ENCODE peak calls at places on chromosomes 6 and 20, in six cellular contexts. One of them, this sample, is unnamed.

GRCh38 chr20:46652699-46653098 is 1.4 kb upstream of the SLC13A3 start:
- DNase-seq in endothelial cell: no peak
- DNase-seq in cardiac muscle cell: peak; percentile 11
- DNase-seq in HCT116: no peak
- DNase-seq in adrenal gland: no peak
- DNase-seq in GM13977: no peak
- DNase-seq in this sample: no peak

GRCh38 chr6:137210903-137211302 is 8.3 kb downstream of the IFNGR1 start:
- DNase-seq in GM13977: no peak
- DNase-seq in endothelial cell: no peak
- DNase-seq in adrenal gland: no peak
- DNase-seq in cardiac muscle cell: peak; percentile 83
- DNase-seq in HCT116: no peak
- DNase-seq in this sample: no peak

GRCh38 chr6:144131248-144131709 is 19.0 kb upstream of the STX11 start:
- DNase-seq in cardiac muscle cell: peak; percentile 43
- DNase-seq in HCT116: peak; percentile 47
- DNase-seq in endothelial cell: no peak
- DNase-seq in GM13977: no peak
- DNase-seq in adrenal gland: no peak
- DNase-seq in this sample: no peak

GRCh38 chr20:34179636-34180360 is 61.4 kb upstream of the ASIP start:
- DNase-seq in adrenal gland: no peak
- DNase-seq in endothelial cell: no peak
- DNase-seq in HCT116: no peak
- DNase-seq in cardiac muscle cell: no peak
- DNase-seq in GM13977: no peak
- DNase-seq in this sample: peak; percentile 76

GRCh38 chr20:24045621-24046020 is 57.0 kb upstream of the GGTLC1 start:
- DNase-seq in cardiac muscle cell: no peak
- DNase-seq in HCT116: no peak
- DNase-seq in adrenal gland: no peak
- DNase-seq in endothelial cell: no peak
- DNase-seq in GM13977: no peak
- DNase-seq in this sample: no peak

GRCh38 chr6:133817460-133818047 is 71.4 kb upstream of the TCF21 start:
- DNase-seq in cardiac muscle cell: no peak
- DNase-seq in adrenal gland: no peak
- DNase-seq in endothelial cell: peak; percentile 61
- DNase-seq in GM13977: peak; percentile 11
- DNase-seq in HCT116: peak; percentile 8
- DNase-seq in this sample: peak; percentile 33

GRCh38 chr6:116111552-116112528 is 11.2 kb downstream of the NT5DC1 start:
- DNase-seq in GM13977: no peak
- DNase-seq in HCT116: peak; percentile 49
- DNase-seq in adrenal gland: no peak
- DNase-seq in cardiac muscle cell: peak; percentile 65
- DNase-seq in endothelial cell: peak; percentile 56
- DNase-seq in this sample: peak; percentile 46

GRCh38 chr20:58209652-58210397 is 18.6 kb downstream of the ANKRD60 start:
- DNase-seq in HCT116: peak; percentile 52
- DNase-seq in endothelial cell: peak; percentile 92
- DNase-seq in cardiac muscle cell: peak; percentile 79
- DNase-seq in adrenal gland: peak; percentile 79
- DNase-seq in GM13977: peak; percentile 93
- DNase-seq in this sample: peak; percentile 96

GRCh38 chr6:169997930-169998218 is 246.5 kb downstream of the ERMARD start:
- DNase-seq in cardiac muscle cell: no peak
- DNase-seq in adrenal gland: no peak
- DNase-seq in HCT116: no peak
- DNase-seq in GM13977: no peak
- DNase-seq in endothelial cell: no peak
- DNase-seq in this sample: no peak

GRCh38 chr6:134166529-134167221 is 114.3 kb upstream of the SLC2A12 start:
- DNase-seq in endothelial cell: no peak
- DNase-seq in adrenal gland: no peak
- DNase-seq in HCT116: no peak
- DNase-seq in cardiac muscle cell: peak; percentile 43
- DNase-seq in GM13977: no peak
- DNase-seq in this sample: no peak

GRCh38 chr6:63788569-63788968 is 153.0 kb downstream of the PHF3 start:
- DNase-seq in endothelial cell: no peak
- DNase-seq in cardiac muscle cell: no peak
- DNase-seq in GM13977: no peak
- DNase-seq in adrenal gland: no peak
- DNase-seq in HCT116: no peak
- DNase-seq in this sample: no peak

GRCh38 chr6:167757291-167757690 is 69.4 kb upstream of the AFDN start:
- DNase-seq in endothelial cell: no peak
- DNase-seq in adrenal gland: no peak
- DNase-seq in GM13977: no peak
- DNase-seq in cardiac muscle cell: no peak
- DNase-seq in HCT116: no peak
- DNase-seq in this sample: no peak

GRCh38 chr6:151240861-151241642 is 1.3 kb downstream of the AKAP12 start:
- DNase-seq in cardiac muscle cell: peak; percentile 87
- DNase-seq in adrenal gland: peak; percentile 20
- DNase-seq in endothelial cell: peak; percentile 55
- DNase-seq in HCT116: no peak
- DNase-seq in GM13977: peak; percentile 32
- DNase-seq in this sample: peak; percentile 35

GRCh38 chr20:58985656-58986055 is 4.6 kb downstream of the NELFCD start:
- DNase-seq in adrenal gland: no peak
- DNase-seq in endothelial cell: no peak
- DNase-seq in GM13977: no peak
- DNase-seq in cardiac muscle cell: peak; percentile 61
- DNase-seq in HCT116: no peak
- DNase-seq in this sample: no peak

GRCh38 chr6:39614393-39614792 is 110.8 kb downstream of the KIF6 start:
- DNase-seq in GM13977: no peak
- DNase-seq in HCT116: no peak
- DNase-seq in adrenal gland: no peak
- DNase-seq in endothelial cell: no peak
- DNase-seq in cardiac muscle cell: no peak
- DNase-seq in this sample: no peak

GRCh38 chr6:110769923-110770322 is 45.3 kb downstream of the CDK19 start:
- DNase-seq in endothelial cell: no peak
- DNase-seq in HCT116: no peak
- DNase-seq in cardiac muscle cell: no peak
- DNase-seq in GM13977: no peak
- DNase-seq in adrenal gland: no peak
- DNase-seq in this sample: no peak

GRCh38 chr6:23006656-23007055 is 437.3 kb downstream of the HDGFL1 start:
- DNase-seq in cardiac muscle cell: no peak
- DNase-seq in GM13977: no peak
- DNase-seq in adrenal gland: no peak
- DNase-seq in endothelial cell: no peak
- DNase-seq in HCT116: no peak
- DNase-seq in this sample: no peak

GRCh38 chr6:100796049-100796823 is 84.9 kb downstream of the ASCC3 start:
- DNase-seq in HCT116: no peak
- DNase-seq in GM13977: no peak
- DNase-seq in cardiac muscle cell: no peak
- DNase-seq in endothelial cell: no peak
- DNase-seq in adrenal gland: no peak
- DNase-seq in this sample: no peak

GRCh38 chr6:30144821-30145220 is 8.9 kb downstream of the TRIM40 start:
- DNase-seq in HCT116: no peak
- DNase-seq in GM13977: no peak
- DNase-seq in adrenal gland: no peak
- DNase-seq in cardiac muscle cell: no peak
- DNase-seq in endothelial cell: no peak
- DNase-seq in this sample: no peak

DNA sequence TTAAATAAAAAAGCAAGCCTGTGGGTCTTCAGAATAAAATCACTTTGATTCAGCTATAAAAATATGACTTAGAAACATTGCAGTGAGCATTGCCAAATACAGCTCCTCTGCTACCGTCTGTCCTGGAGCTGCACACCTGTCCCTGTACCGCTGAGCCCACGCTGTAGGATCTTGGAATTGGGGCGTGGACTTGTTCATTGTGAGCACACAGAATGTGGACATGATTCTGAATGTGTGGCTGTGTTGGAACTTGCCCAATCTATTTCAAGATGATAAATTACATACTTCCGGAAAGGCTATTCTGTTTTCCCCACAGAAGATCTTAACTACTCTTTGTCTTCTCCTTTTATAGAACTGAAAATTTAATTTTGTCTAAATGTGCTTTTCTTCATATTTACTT is 107.3 kb downstream of the UST start:
- DNase-seq in HCT116: no peak
- DNase-seq in endothelial cell: no peak
- DNase-seq in GM13977: no peak
- DNase-seq in cardiac muscle cell: peak; percentile 53
- DNase-seq in adrenal gland: no peak
- DNase-seq in this sample: no peak
- TF ChIP-seq CTCF in HCT116: no peak
- TF ChIP-seq CTCF in endothelial cell: no peak
- TF ChIP-seq CTCF in GM13977: no peak
- TF ChIP-seq CTCF in cardiac muscle cell: no peak
- TF ChIP-seq CTCF in adrenal gland: no peak
- TF ChIP-seq CTCF in this sample: no peak

GRCh38 chr20:61797971-61798411 is 267.7 kb downstream of the TAF4 start:
- DNase-seq in GM13977: no peak
- DNase-seq in cardiac muscle cell: no peak
- DNase-seq in endothelial cell: no peak
- DNase-seq in HCT116: no peak
- DNase-seq in adrenal gland: no peak
- DNase-seq in this sample: no peak

GRCh38 chr20:61796738-61797137 is 268.9 kb downstream of the TAF4 start:
- DNase-seq in GM13977: no peak
- DNase-seq in cardiac muscle cell: no peak
- DNase-seq in HCT116: no peak
- DNase-seq in adrenal gland: no peak
- DNase-seq in endothelial cell: no peak
- DNase-seq in this sample: no peak

GRCh38 chr20:61798632-61799031 is 267.0 kb downstream of the TAF4 start:
- DNase-seq in GM13977: no peak
- DNase-seq in adrenal gland: no peak
- DNase-seq in HCT116: no peak
- DNase-seq in cardiac muscle cell: no peak
- DNase-seq in endothelial cell: no peak
- DNase-seq in this sample: no peak

GRCh38 chr20:61795669-61796630 is 269.7 kb downstream of the TAF4 start:
- DNase-seq in GM13977: no peak
- DNase-seq in cardiac muscle cell: no peak
- DNase-seq in adrenal gland: no peak
- DNase-seq in HCT116: no peak
- DNase-seq in endothelial cell: no peak
- DNase-seq in this sample: no peak

DNA sequence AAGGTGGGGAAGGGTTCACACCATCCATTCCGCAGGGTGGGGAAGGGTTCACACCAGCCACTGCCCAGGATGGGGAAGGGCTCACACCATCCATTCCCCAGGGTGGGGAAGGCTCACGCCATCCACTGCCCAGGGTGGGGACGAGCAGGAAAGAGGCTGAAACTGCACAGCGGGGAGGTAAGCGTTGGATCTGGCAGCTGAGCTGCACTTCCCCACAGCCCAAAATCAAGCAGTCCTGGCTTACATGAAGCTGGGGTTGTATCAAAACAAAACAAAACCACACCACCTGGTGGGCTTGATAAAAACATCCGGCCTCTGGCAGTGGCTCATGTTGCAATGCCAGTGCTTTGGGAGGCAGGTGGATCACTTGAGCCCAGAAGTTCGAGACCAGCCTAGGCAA is 268.5 kb downstream of the TAF4 start:
- DNase-seq in cardiac muscle cell: no peak
- DNase-seq in endothelial cell: no peak
- DNase-seq in adrenal gland: no peak
- DNase-seq in GM13977: no peak
- DNase-seq in HCT116: no peak
- DNase-seq in this sample: no peak
- TF ChIP-seq CTCF in cardiac muscle cell: no peak
- TF ChIP-seq CTCF in endothelial cell: no peak
- TF ChIP-seq CTCF in adrenal gland: no peak
- TF ChIP-seq CTCF in GM13977: no peak
- TF ChIP-seq CTCF in HCT116: no peak
- TF ChIP-seq CTCF in this sample: no peak

GRCh38 chr20:38536310-38536709 is 44.7 kb upstream of the ADIG start:
- DNase-seq in HCT116: no peak
- DNase-seq in endothelial cell: no peak
- DNase-seq in cardiac muscle cell: no peak
- DNase-seq in GM13977: no peak
- DNase-seq in adrenal gland: no peak
- DNase-seq in this sample: no peak
- TF ChIP-seq CTCF in HCT116: no peak
- TF ChIP-seq CTCF in endothelial cell: no peak
- TF ChIP-seq CTCF in cardiac muscle cell: no peak
- TF ChIP-seq CTCF in GM13977: no peak
- TF ChIP-seq CTCF in adrenal gland: no peak
- TF ChIP-seq CTCF in this sample: no peak

GRCh38 chr6:33794910-33795615 is 6.1 kb upstream of the LEMD2 start:
- DNase-seq in adrenal gland: no peak
- DNase-seq in cardiac muscle cell: no peak
- DNase-seq in GM13977: no peak
- DNase-seq in endothelial cell: no peak
- DNase-seq in HCT116: no peak
- DNase-seq in this sample: no peak
- TF ChIP-seq CTCF in adrenal gland: no peak
- TF ChIP-seq CTCF in cardiac muscle cell: no peak
- TF ChIP-seq CTCF in GM13977: no peak
- TF ChIP-seq CTCF in endothelial cell: no peak
- TF ChIP-seq CTCF in HCT116: no peak
- TF ChIP-seq CTCF in this sample: no peak